ENCODE peak calls at places on chromosomes 1 and 21, in eight cellular contexts. R is HL-60, O is HepG2, Z is GM12891, V is breast epithelium, Y is transverse colon, N is SK-N-SH, Q is endothelial cell of umbilical vein. D is an unnamed sample.

GRCh38 chr1:231776006-231776707 is 149.6 kb downstream of the DISC1 start:
- DNase-seq in N (no peak), Y (no peak), V (no peak), O (no peak), Q (no peak), Z (no peak), R (no peak), D (no peak)

GRCh38 chr1:30356839-30357238 is 366.5 kb downstream of the MATN1 start:
- DNase-seq in Z (no peak), V (no peak), Y (no peak), R (no peak), O (no peak), Q (no peak), N (no peak), D (no peak)

GRCh38 chr1:82565146-82565545 is 764.4 kb downstream of the ADGRL2 start:
- DNase-seq in N (no peak), Y (no peak), O (no peak), R (no peak), Z (no peak), V (no peak), Q (no peak), D (no peak)

GRCh38 chr1:62891961-62892562 is 108.1 kb downstream of the ATG4C start:
- DNase-seq in Z (no peak), V (no peak), Q (no peak), Y (no peak), N (no peak), O (peak), R (no peak), D (no peak)

GRCh38 chr1:47651311-47652089 is 213.7 kb downstream of the FOXD2 start:
- DNase-seq in N (no peak), Q (no peak), O (no peak), V (no peak), Y (peak), R (no peak), Z (no peak), D (no peak)

GRCh38 chr21:41767606-41768370 is 936 bp upstream of the RIPK4 start:
- DNase-seq in Y (no peak), Q (no peak), O (no peak), R (no peak), V (no peak), Z (no peak), N (no peak), D (no peak)

GRCh38 chr1:184622136-184622823 is 132.4 kb downstream of the EDEM3 start:
- DNase-seq in O (no peak), V (peak), N (peak), Y (peak), R (no peak), Q (peak), Z (no peak), D (no peak)

GRCh38 chr1:1033731-1034437 is 14.0 kb downstream of the AGRN start:
- DNase-seq in O (no peak), Q (no peak), V (no peak), Z (no peak), N (peak), Y (no peak), R (no peak), D (no peak)

GRCh38 chr21:45299026-45299863 is 11.6 kb upstream of the POFUT2 start:
- DNase-seq in R (no peak), V (peak), Q (no peak), O (no peak), N (no peak), Y (no peak), Z (no peak), D (no peak)

GRCh38 chr1:163864207-163864606 is 542.5 kb downstream of the NUF2 start:
- DNase-seq in Z (no peak), Y (no peak), N (no peak), O (no peak), V (no peak), R (no peak), Q (no peak), D (no peak)

GRCh38 chr1:197521118-197521739 is 253.2 kb downstream of the CRB1 start:
- DNase-seq in Q (peak), N (peak), V (no peak), Z (peak), O (peak), R (no peak), Y (no peak), D (no peak)

GRCh38 chr1:15321601-15322000 is 74.6 kb downstream of the FHAD1 start:
- DNase-seq in V (no peak), R (no peak), Y (no peak), Q (no peak), N (no peak), O (no peak), Z (no peak), D (no peak)

GRCh38 chr1:212671342-212672031 is 28.2 kb downstream of the BATF3 start:
- DNase-seq in R (peak), Z (no peak), O (no peak), Q (no peak), V (no peak), Y (peak), N (peak), D (no peak)

GRCh38 chr1:15051898-15052528 is 101.5 kb upstream of the TMEM51 start:
- DNase-seq in R (no peak), Z (no peak), Q (no peak), Y (no peak), N (no peak), V (no peak), O (no peak), D (no peak)

GRCh38 chr1:145845514-145846161 is at the start of gene NUDT17:
- DNase-seq in V (peak), Z (peak), Y (peak), O (peak), Q (peak), N (peak), R (peak), D (peak)

GRCh38 chr21:36990508-36991205 is 15.8 kb upstream of the RIPPLY3 start:
- DNase-seq in N (no peak), V (no peak), R (no peak), O (no peak), Y (no peak), Q (no peak), Z (no peak), D (no peak)

GRCh38 chr1:62912028-62912638 is 128.2 kb downstream of the ATG4C start:
- DNase-seq in N (peak), R (peak), Y (no peak), Q (peak), O (peak), Z (no peak), V (no peak), D (no peak)

GRCh38 chr1:245797592-245798366 is 643.0 kb downstream of the KIF26B start:
- DNase-seq in N (no peak), V (no peak), R (no peak), Y (no peak), O (peak), Q (no peak), Z (no peak), D (no peak)

GRCh38 chr1:242004751-242005495 is 6.0 kb upstream of the MAP1LC3C start:
- DNase-seq in Z (no peak), R (no peak), Q (no peak), O (no peak), Y (no peak), V (no peak), N (no peak), D (no peak)

GRCh38 chr1:178784131-178784536 is 59.1 kb downstream of the RALGPS2 start:
- DNase-seq in R (no peak), Q (peak), Y (no peak), V (no peak), Z (no peak), N (no peak), O (no peak), D (no peak)

GRCh38 chr21:45142469-45142868 is 68.1 kb downstream of the ADARB1 start:
- DNase-seq in O (no peak), V (no peak), Z (no peak), R (no peak), Q (peak), Y (no peak), N (no peak), D (no peak)

GRCh38 chr21:38898422-38899098 is 92.8 kb downstream of the ETS2 start:
- DNase-seq in O (no peak), Q (peak), N (no peak), V (no peak), Y (no peak), R (no peak), Z (no peak), D (no peak)

GRCh38 chr21:29258626-29259335 is 39.9 kb upstream of the BACH1 start:
- DNase-seq in V (no peak), Y (no peak), Z (no peak), O (peak), R (no peak), Q (peak), N (no peak), D (no peak)

GRCh38 chr1:167196185-167196584 is 24.5 kb upstream of the POU2F1 start:
- DNase-seq in V (no peak), Z (no peak), N (no peak), Q (peak), O (no peak), Y (no peak), R (no peak), D (no peak)

GRCh38 chr1:241586905-241587532 is 53.1 kb downstream of the CHML start:
- DNase-seq in N (no peak), V (no peak), Q (no peak), Z (no peak), O (no peak), R (no peak), Y (no peak), D (no peak)

GRCh38 chr1:232440325-232441059 is 189.4 kb downstream of the SIPA1L2 start:
- DNase-seq in R (no peak), Y (no peak), O (no peak), V (no peak), N (no peak), Q (no peak), Z (no peak), D (no peak)

GRCh38 chr21:14251336-14251735 is 35.4 kb downstream of the RBM11 start:
- DNase-seq in Y (no peak), Q (no peak), Z (no peak), R (no peak), V (no peak), N (no peak), O (no peak), D (no peak)

GRCh38 chr1:42936309-42937078 is 22.2 kb downstream of the SLC2A1 start:
- DNase-seq in V (peak), Q (no peak), R (no peak), Z (no peak), Y (peak), N (no peak), O (no peak), D (no peak)

DNA sequence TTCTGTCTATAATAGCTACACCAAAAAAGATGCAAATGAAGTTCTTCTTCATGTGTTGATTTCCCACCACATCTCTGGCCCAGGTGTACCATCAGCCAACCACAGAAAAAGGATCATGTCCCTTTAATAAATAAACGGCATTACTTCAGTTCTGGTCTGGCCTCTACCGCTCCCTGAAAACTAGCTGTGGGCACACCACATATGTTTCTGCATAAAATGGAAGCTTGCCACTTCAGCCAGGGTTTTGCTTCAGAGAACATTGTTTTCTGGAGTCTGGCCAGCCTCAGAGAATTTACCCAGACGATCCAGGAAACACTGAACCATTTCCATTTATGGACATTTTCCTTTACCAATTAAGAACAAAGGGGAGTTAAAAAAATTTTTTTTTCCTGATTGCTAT is 5.9 kb upstream of the LAMC2 start:
- DNase-seq in R (no peak), N (peak), Q (peak), Y (peak), O (no peak), V (no peak), Z (no peak), D (no peak)
- TF ChIP-seq POLR2AphosphoS5 in R (no peak), N (no peak), Q (no peak), Y (no peak), O (no peak), V (peak), Z (no peak), D (no peak)

DNA sequence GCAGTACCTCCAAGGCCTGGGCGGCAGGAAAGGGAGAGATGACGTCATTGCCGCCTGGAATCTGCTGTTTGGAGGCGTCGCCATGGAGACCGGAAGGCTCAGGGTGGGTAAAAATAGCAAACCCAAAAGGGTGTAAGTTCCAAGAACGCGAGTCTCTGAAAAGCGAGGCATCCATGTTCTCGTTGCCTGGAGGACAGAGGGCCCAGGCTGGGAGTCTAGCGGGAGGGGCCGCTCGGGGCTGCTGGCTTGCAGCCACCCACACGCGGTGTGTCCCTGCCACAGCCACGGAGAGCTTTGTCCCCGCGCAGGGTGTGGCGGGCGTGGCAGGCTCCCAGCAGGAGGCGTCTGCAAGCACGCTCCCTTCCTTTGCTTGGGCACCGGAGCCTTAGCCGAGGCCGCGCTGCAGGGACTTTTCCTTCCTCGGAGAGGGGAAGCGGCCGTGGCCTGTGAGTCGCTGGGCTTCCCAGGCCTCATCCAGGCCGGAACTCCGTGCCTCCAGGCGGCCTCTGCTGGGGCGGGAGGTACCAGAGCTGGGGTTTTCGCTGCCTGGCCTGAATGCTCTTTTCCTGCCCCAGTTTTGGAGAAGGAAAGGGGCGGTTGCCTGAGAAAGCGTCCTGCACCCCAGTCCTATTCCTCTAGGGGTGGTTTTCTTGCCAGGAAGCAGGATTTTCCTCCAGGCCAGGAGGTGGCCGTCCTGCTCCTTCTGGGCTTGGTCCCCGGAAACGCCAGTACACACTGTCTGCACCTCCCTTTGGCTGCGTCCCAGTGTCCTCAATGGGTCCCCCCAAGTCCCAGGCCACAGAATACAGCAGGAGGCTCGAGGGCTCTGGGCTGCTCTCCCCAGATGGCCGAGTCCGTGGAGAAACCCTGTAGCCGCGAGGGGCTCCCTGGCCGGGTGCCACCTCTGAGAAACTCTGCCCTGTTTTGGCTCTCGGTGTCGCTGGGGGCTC is 15.3 kb upstream of the SKI start:
- DNase-seq in Q (peak), Y (peak), V (peak), O (peak), Z (no peak), R (peak), N (peak), D (no peak)
- TF ChIP-seq POLR2AphosphoS5 in Q (peak), Y (peak), V (peak), O (no peak), Z (no peak), R (no peak), N (no peak), D (no peak)

DNA sequence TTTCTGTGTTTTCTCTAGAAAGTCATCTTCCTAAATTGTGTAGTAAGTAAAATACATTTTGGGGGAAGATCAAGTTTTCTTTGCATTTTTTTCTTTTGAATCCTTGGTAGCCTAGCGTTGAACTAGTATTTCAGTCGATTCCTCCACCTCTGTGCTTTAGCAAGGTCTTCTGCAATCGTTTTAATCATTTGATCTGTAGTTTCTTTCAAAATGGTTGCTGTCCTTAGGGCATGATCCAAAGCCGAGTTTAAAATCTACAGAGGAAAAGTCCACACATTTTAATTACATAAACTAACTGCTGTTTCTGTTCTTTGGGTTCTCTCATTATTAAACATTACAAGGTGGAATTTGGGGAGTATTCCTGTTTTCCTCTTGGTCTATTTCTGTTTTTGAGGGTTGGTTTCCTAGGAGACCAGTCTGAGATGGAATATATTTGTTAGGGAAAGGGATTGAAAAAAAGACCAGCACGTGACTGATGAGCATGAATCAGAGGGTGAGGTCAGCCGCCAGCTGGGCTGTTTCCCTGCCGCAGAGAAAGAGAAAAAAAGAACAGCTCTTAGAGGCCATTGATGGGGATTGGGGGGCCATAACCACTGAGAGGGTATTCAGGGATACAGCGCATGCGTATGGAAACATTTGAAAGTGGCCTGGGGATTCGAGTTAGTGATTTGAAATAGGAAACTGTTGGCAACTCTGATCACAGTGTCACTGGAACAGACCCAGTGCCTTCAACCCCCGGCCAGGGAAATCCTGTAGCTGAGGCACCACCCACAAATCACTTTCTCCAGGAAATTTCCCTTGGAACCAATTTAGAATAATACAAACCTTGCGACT is 40.6 kb downstream of the AKNAD1 start:
- DNase-seq in V (peak), O (peak), N (peak), R (no peak), Q (peak), Y (peak), Z (no peak), D (no peak)
- TF ChIP-seq POLR2AphosphoS5 in V (peak), O (no peak), N (peak), R (no peak), Q (peak), Y (peak), Z (no peak), D (no peak)

DNA sequence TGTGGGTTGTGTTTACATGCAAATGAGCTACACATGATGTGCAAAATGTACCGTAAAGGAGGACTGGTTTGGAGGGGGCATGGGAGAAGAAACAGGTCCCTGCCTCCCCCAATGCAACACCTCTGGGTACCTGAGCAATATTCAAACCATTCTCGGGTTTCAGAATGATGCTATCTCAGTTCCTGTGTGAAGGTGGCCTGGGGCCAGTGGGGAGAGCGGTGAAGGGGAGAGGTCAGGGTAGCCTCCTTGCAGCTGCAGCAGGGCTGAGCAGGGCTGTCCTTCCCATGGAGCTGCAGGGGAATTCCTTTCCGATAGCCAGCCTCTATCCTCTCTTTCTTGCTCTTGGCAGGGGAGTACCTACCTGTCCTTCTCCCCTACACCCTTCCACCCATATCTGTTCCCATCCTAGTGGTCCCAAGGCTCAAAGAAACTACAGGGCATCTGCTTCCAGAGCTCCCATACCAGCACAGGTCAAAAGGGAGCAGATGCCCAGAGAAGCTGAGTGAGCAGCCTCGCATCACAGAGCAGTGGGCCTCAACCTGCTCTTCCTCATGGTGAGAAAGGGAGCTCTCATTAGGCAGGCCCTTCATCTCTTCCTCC is 11.9 kb downstream of the MEF2D start:
- DNase-seq in Q (no peak), R (peak), O (no peak), V (no peak), Y (peak), N (no peak), Z (no peak), D (peak)
- TF ChIP-seq POLR2AphosphoS5 in Q (no peak), R (peak), O (no peak), V (no peak), Y (peak), N (no peak), Z (peak), D (no peak)

GRCh38 chr1:225771661-225772322 is 5.8 kb upstream of the SRP9 start:
- DNase-seq in Y (no peak), Z (no peak), R (no peak), N (no peak), V (no peak), Q (no peak), O (no peak), D (no peak)

GRCh38 chr1:225770586-225771248 is 6.9 kb upstream of the SRP9 start:
- DNase-seq in N (no peak), R (no peak), Y (no peak), O (peak), Q (no peak), V (no peak), Z (no peak), D (no peak)

GRCh38 chr1:225774276-225775147 is 3.1 kb upstream of the SRP9 start:
- DNase-seq in V (no peak), O (no peak), N (no peak), Y (no peak), R (no peak), Z (no peak), Q (no peak), D (no peak)

GRCh38 chr1:225772848-225773247 is 4.8 kb upstream of the SRP9 start:
- DNase-seq in Q (no peak), O (no peak), V (no peak), Z (no peak), N (no peak), Y (no peak), R (no peak), D (no peak)

DNA sequence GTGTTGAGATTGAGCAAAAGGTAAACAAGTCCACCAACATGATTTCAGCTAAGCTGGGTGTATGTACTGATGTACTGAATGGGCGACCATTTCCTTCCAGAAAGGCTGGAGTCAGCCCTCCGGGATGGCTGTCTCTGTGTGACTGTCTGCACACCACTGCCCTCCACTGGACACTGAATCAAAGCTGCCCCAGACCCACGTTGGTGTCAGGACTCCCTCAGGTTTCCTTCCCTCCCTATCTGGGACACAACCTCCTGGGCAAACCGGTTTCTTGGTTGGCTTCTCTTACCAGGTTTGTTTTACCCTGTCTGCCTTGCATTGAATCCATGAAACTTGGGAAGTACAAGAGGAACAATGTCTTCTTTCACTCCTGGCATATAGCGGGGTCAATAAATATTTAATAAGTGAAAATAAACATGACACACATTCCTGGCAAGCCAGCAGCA is 5.3 kb upstream of the SRP9 start:
- DNase-seq in Q (peak), R (no peak), Z (no peak), V (peak), N (peak), O (peak), Y (peak), D (peak)
- TF ChIP-seq POLR2AphosphoS5 in Q (peak), R (no peak), Z (no peak), V (peak), N (no peak), O (no peak), Y (no peak), D (no peak)

GRCh38 chr1:99264201-99265021 is at the start of gene PLPPR4:
- DNase-seq in R (peak), V (peak), O (no peak), Q (peak), N (peak), Z (peak), Y (peak), D (peak)
- TF ChIP-seq POLR2AphosphoS5 in R (no peak), V (no peak), O (no peak), Q (no peak), N (no peak), Z (no peak), Y (no peak), D (no peak)